ENCODE peak calls at places on chromosomes 3 and 15, in ten cellular contexts. A is smooth muscle cell of the brain vasculature; N is islet precursor cell; Y is globus pallidus; X is caudate nucleus; Z is NCI-H774; E is effector memory CD4-positive, alpha-beta T cell; K is AG04449; B is Peyer's patch; U is mucosa of gallbladder. D is an unnamed sample.

GRCh38 chr3:64987731-64988130 is 299.9 kb upstream of the ADAMTS9 start:
- DNase-seq in A (no peak), N (no peak), Y (no peak), X (no peak), Z (no peak), E (no peak), K (no peak), B (no peak), U (no peak), D (no peak)

GRCh38 chr3:186427627-186428026 is 65.6 kb upstream of the DGKG start:
- DNase-seq in A (no peak), N (no peak), Y (no peak), X (no peak), Z (no peak), E (no peak), K (no peak), B (no peak), U (peak), D (no peak)

GRCh38 chr3:134432236-134432635 is 53.5 kb downstream of the ANAPC13 start:
- DNase-seq in A (no peak), N (no peak), Y (no peak), X (no peak), Z (peak), E (no peak), K (no peak), B (no peak), U (no peak), D (no peak)

GRCh38 chr3:11532865-11533490 is 110.7 kb downstream of the VGLL4 start:
- DNase-seq in A (peak), N (no peak), Y (no peak), X (no peak), Z (no peak), E (no peak), K (peak), B (peak), U (no peak), D (no peak)

GRCh38 chr3:20395692-20396091 is 209.7 kb upstream of the SGO1 start:
- DNase-seq in A (no peak), N (no peak), Y (no peak), X (no peak), Z (no peak), E (no peak), K (no peak), B (no peak), U (no peak), D (no peak)

GRCh38 chr3:176974303-176974702 is 223.0 kb downstream of the TBL1XR1 start:
- DNase-seq in A (no peak), N (no peak), Y (no peak), X (no peak), Z (no peak), E (no peak), K (no peak), B (no peak), U (no peak), D (no peak)

GRCh38 chr15:76840830-76841460 is 64.2 kb downstream of the SCAPER start:
- DNase-seq in A (peak), N (no peak), Y (peak), X (no peak), Z (no peak), E (no peak), K (no peak), B (no peak), U (no peak), D (no peak)

GRCh38 chr15:80609512-80609946 is 85.6 kb upstream of the ABHD17C start:
- DNase-seq in A (no peak), N (no peak), Y (no peak), X (no peak), Z (no peak), E (no peak), K (no peak), B (no peak), U (no peak), D (no peak)

GRCh38 chr3:192372001-192372400 is 355.3 kb downstream of the FGF12 start:
- DNase-seq in A (no peak), N (no peak), Y (no peak), X (no peak), Z (no peak), E (no peak), K (no peak), B (no peak), U (no peak), D (no peak)

GRCh38 chr15:66126057-66126855 is 127.3 kb downstream of the MEGF11 start:
- DNase-seq in A (no peak), N (no peak), Y (no peak), X (no peak), Z (no peak), E (no peak), K (no peak), B (no peak), U (no peak), D (no peak)

GRCh38 chr3:133880886-133881455 is 14.7 kb downstream of the RAB6B start:
- DNase-seq in A (no peak), N (peak), Y (no peak), X (no peak), Z (no peak), E (no peak), K (no peak), B (no peak), U (no peak), D (no peak)

GRCh38 chr3:100709840-100710235 is 544 bp downstream of the TFG start:
- DNase-seq in A (peak), N (peak), Y (peak), X (peak), Z (peak), E (no peak), K (no peak), B (peak), U (peak), D (no peak)

GRCh38 chr15:42108808-42109207 is 14.4 kb upstream of the PLA2G4D start:
- DNase-seq in A (no peak), N (no peak), Y (no peak), X (no peak), Z (no peak), E (no peak), K (no peak), B (no peak), U (no peak), D (no peak)

GRCh38 chr3:174483254-174483653 is 375.9 kb upstream of the NAALADL2 start:
- DNase-seq in A (no peak), N (no peak), Y (no peak), X (no peak), Z (no peak), E (no peak), K (no peak), B (no peak), U (no peak), D (no peak)

GRCh38 chr3:177478170-177478859 is 281.0 kb upstream of the TBL1XR1 start:
- DNase-seq in A (peak), N (peak), Y (no peak), X (no peak), Z (no peak), E (no peak), K (peak), B (no peak), U (peak), D (peak)

GRCh38 chr15:90219421-90220141 is 14.2 kb downstream of the CIB1 start:
- DNase-seq in A (no peak), N (peak), Y (no peak), X (peak), Z (no peak), E (peak), K (no peak), B (peak), U (no peak), D (no peak)

GRCh38 chr15:87764461-87765236 is 491.9 kb downstream of the NTRK3 start:
- DNase-seq in A (no peak), N (peak), Y (no peak), X (no peak), Z (no peak), E (no peak), K (peak), B (no peak), U (no peak), D (no peak)

GRCh38 chr3:143668924-143669790 is 179.1 kb downstream of the SLC9A9 start:
- DNase-seq in A (no peak), N (no peak), Y (no peak), X (no peak), Z (no peak), E (no peak), K (no peak), B (no peak), U (no peak), D (no peak)

GRCh38 chr3:175664911-175665310 is 805.8 kb downstream of the NAALADL2 start:
- DNase-seq in A (no peak), N (no peak), Y (no peak), X (no peak), Z (peak), E (no peak), K (no peak), B (no peak), U (no peak), D (no peak)

GRCh38 chr15:90192961-90193786 is 8.0 kb upstream of the SEMA4B start:
- DNase-seq in A (no peak), N (no peak), Y (peak), X (peak), Z (no peak), E (no peak), K (no peak), B (no peak), U (no peak), D (no peak)

GRCh38 chr3:177473184-177473583 is 275.9 kb upstream of the TBL1XR1 start:
- DNase-seq in A (no peak), N (no peak), Y (no peak), X (no peak), Z (no peak), E (no peak), K (no peak), B (no peak), U (no peak), D (no peak)

GRCh38 chr15:73051402-73051810 is 857 bp upstream of the NEO1 start:
- DNase-seq in A (no peak), N (no peak), Y (peak), X (peak), Z (peak), E (no peak), K (no peak), B (peak), U (no peak), D (peak)

GRCh38 chr15:41911691-41912345 is 18.0 kb upstream of the SPTBN5 start:
- DNase-seq in A (no peak), N (no peak), Y (no peak), X (no peak), Z (no peak), E (no peak), K (no peak), B (peak), U (no peak), D (no peak)

GRCh38 chr3:115832265-115832664 is 209.0 kb downstream of the GAP43 start:
- DNase-seq in A (no peak), N (no peak), Y (no peak), X (no peak), Z (no peak), E (no peak), K (no peak), B (no peak), U (no peak), D (no peak)

GRCh38 chr3:173933113-173933512 is 535.6 kb downstream of the NLGN1 start:
- DNase-seq in A (no peak), N (no peak), Y (no peak), X (no peak), Z (no peak), E (no peak), K (no peak), B (no peak), U (no peak), D (no peak)

GRCh38 chr3:58173670-58174472 is 36.9 kb downstream of the DNASE1L3 start:
- DNase-seq in A (no peak), N (peak), Y (no peak), X (no peak), Z (no peak), E (no peak), K (no peak), B (peak), U (peak), D (peak)

GRCh38 chr3:129599073-129599472 is 7.4 kb downstream of the PLXND1 start:
- DNase-seq in A (no peak), N (no peak), Y (no peak), X (no peak), Z (no peak), E (no peak), K (no peak), B (no peak), U (no peak), D (no peak)

GRCh38 chr3:196406806-196407470 is 25.3 kb downstream of the UBXN7 start:
- DNase-seq in A (no peak), N (no peak), Y (no peak), X (no peak), Z (no peak), E (no peak), K (peak), B (no peak), U (no peak), D (no peak)

GRCh38 chr3:183532620-183533409 is 22.7 kb downstream of the KLHL6 start:
- DNase-seq in A (no peak), N (peak), Y (no peak), X (no peak), Z (no peak), E (no peak), K (no peak), B (no peak), U (no peak), D (no peak)

GRCh38 chr3:98563661-98564281 is 29.6 kb downstream of the CPOX start:
- DNase-seq in A (no peak), N (no peak), Y (no peak), X (no peak), Z (no peak), E (peak), K (peak), B (no peak), U (no peak), D (no peak)

GRCh38 chr3:194518652-194519051 is 31.9 kb upstream of the ATP13A3 start:
- DNase-seq in A (no peak), N (no peak), Y (no peak), X (no peak), Z (no peak), E (no peak), K (peak), B (no peak), U (no peak), D (no peak)

GRCh38 chr15:26051771-26052685 is 188.9 kb upstream of the ATP10A start:
- DNase-seq in A (no peak), N (no peak), Y (no peak), X (peak), Z (no peak), E (no peak), K (no peak), B (no peak), U (peak), D (no peak)

GRCh38 chr15:31975446-31976229 is 54.7 kb upstream of the CHRNA7 start:
- DNase-seq in A (no peak), N (no peak), Y (peak), X (no peak), Z (peak), E (no peak), K (no peak), B (peak), U (no peak), D (no peak)